ENCODE peak calls at places on chromosomes 13 and 19, in four cellular contexts. P, K, E and R are unnamed samples.

GRCh38 chr13:62710766-62711165 is 1295.1 kb upstream of the PCDH20 start:
- DNase-seq in P (peak), K (no peak), E (no peak), R (no peak)

GRCh38 chr19:1283207-1283916 is 2.3 kb upstream of the EFNA2 start:
- DNase-seq in P (no peak), E (no peak), K (no peak), R (no peak)

GRCh38 chr19:32651729-32652140 is 23.2 kb downstream of the ANKRD27 start:
- DNase-seq in K (no peak), E (peak), P (peak), R (no peak)

GRCh38 chr19:45110811-45111210 is 17.8 kb downstream of the PPP1R37 start:
- DNase-seq in E (no peak), P (peak), K (no peak), R (no peak)

GRCh38 chr13:82407321-82407720 is 1475.0 kb downstream of the SLITRK1 start:
- DNase-seq in E (no peak), K (no peak), P (no peak), R (no peak)

GRCh38 chr19:38842439-38843174 is 7.2 kb downstream of the HNRNPL start:
- DNase-seq in E (peak), K (no peak), P (no peak), R (peak)

GRCh38 chr19:6639439-6639838 is 30.5 kb downstream of the TNFSF14 start:
- DNase-seq in E (no peak), P (peak), K (no peak), R (no peak)

GRCh38 chr19:13208131-13208963 is 58.1 kb downstream of the IER2 start:
- DNase-seq in E (peak), K (no peak), P (peak), R (peak)

GRCh38 chr19:10013834-10014618 is 743 bp downstream of the RDH8 start:
- DNase-seq in K (no peak), E (no peak), P (peak), R (no peak)

GRCh38 chr13:76016799-76017198 is 380.7 kb downstream of the LMO7 start:
- DNase-seq in P (peak), K (no peak), E (peak), R (no peak)

GRCh38 chr19:15279326-15279904 is 47.2 kb upstream of the EPHX3 start:
- DNase-seq in K (no peak), P (no peak), E (no peak), R (no peak)

GRCh38 chr19:574658-575526 is 2.5 kb downstream of the BSG start:
- DNase-seq in K (peak), E (peak), P (no peak), R (peak)

GRCh38 chr19:4910594-4911273 is 1.4 kb downstream of the UHRF1 start:
- DNase-seq in E (peak), K (no peak), P (peak), R (peak)

GRCh38 chr13:95457294-95457693 is 95.2 kb upstream of the CLDN10 start:
- DNase-seq in E (no peak), K (no peak), P (no peak), R (no peak)

GRCh38 chr13:86038490-86038889 is 239.3 kb upstream of the SLITRK6 start:
- DNase-seq in P (no peak), E (no peak), K (no peak), R (no peak)

GRCh38 chr13:22757530-22758120 is 423.2 kb upstream of the SGCG start:
- DNase-seq in E (no peak), K (no peak), P (no peak), R (no peak)

GRCh38 chr19:45577111-45577905 is 7.3 kb downstream of the OPA3 start:
- DNase-seq in E (peak), K (no peak), P (peak), R (no peak)

GRCh38 chr13:25847145-25847544 is 204.7 kb downstream of the SHISA2 start:
- DNase-seq in E (no peak), K (no peak), P (no peak), R (peak)

GRCh38 chr13:51764184-51765141 is 39.5 kb downstream of the DHRS12 start:
- DNase-seq in P (peak), K (no peak), E (peak), R (peak)

GRCh38 chr19:3653865-3654513 is 27.4 kb upstream of the CACTIN start:
- DNase-seq in P (no peak), K (no peak), E (no peak), R (no peak)

GRCh38 chr19:38213469-38213868 is 10.6 kb downstream of the DPF1 start:
- DNase-seq in E (no peak), P (no peak), K (no peak), R (no peak)